ENCODE peak calls at places on chromosomes 4 and X, in five cellular contexts. M is NB4; R is activated CD4-positive, CD25-positive, alpha-beta regulatory T cell treated with anti-CD3 and anti-CD28 coated beads, Interleukin-2, amount 50 U/mL, for 72 hours; D is activated CD8-positive, alpha-beta memory T cell treated with anti-CD3 and anti-CD28 coated beads for 48 hours; I is NCI-H510A. G is an unnamed sample.

GRCh38 chr4:4659871-4660651 is 118.2 kb upstream of the STX18 start:
- DNase-seq in I (no peak), M (peak), D (no peak), R (no peak), G (no peak)

GRCh38 chr4:177235026-177235425 is 74.6 kb upstream of the NEIL3 start:
- DNase-seq in M (no peak), R (no peak), D (no peak), I (no peak), G (no peak)

GRCh38 chr4:66294626-66295025 is 624.3 kb upstream of the EPHA5 start:
- DNase-seq in I (no peak), D (no peak), R (no peak), M (no peak), G (no peak)

GRCh38 chr4:41258783-41259182 is 2.1 kb downstream of the UCHL1 start:
- DNase-seq in M (peak), I (peak), D (no peak), R (no peak), G (peak)

GRCh38 chr4:108247511-108248088 is 78.9 kb upstream of the LEF1 start:
- DNase-seq in M (no peak), R (no peak), I (peak), D (no peak), G (peak)

GRCh38 chr4:177125656-177126055 is 184.0 kb upstream of the NEIL3 start:
- DNase-seq in M (no peak), R (no peak), I (no peak), D (no peak), G (no peak)

GRCh38 chrX:27966955-27967354 is 14.3 kb downstream of the DCAF8L1 start:
- DNase-seq in D (no peak), M (no peak), I (no peak), R (no peak), G (peak)

GRCh38 chr4:166091146-166091545 is 218.1 kb downstream of the TLL1 start:
- DNase-seq in D (no peak), I (no peak), R (no peak), M (no peak), G (peak)

GRCh38 chr4:17324431-17324830 is 187.5 kb downstream of the QDPR start:
- DNase-seq in D (peak), I (no peak), R (peak), M (peak), G (peak)

GRCh38 chrX:19372170-19373033 is 28.7 kb downstream of the PDHA1 start:
- DNase-seq in D (peak), R (peak), I (peak), M (peak), G (peak)

GRCh38 chr4:158172196-158172557 is 648 bp downstream of the GASK1B start:
- DNase-seq in R (no peak), I (no peak), M (no peak), D (no peak), G (no peak)

GRCh38 chr4:23876418-23877089 is 13.3 kb downstream of the PPARGC1A start:
- DNase-seq in D (no peak), M (peak), R (no peak), I (no peak), G (no peak)

GRCh38 chr4:185587444-185588161 is 52.3 kb upstream of the PDLIM3 start:
- DNase-seq in R (peak), D (peak), M (no peak), I (no peak), G (no peak)

GRCh38 chr4:52200339-52200725 is 149.2 kb downstream of the SPATA18 start:
- DNase-seq in R (no peak), I (no peak), M (no peak), D (no peak), G (no peak)

GRCh38 chrX:68945603-68946228 is 116.9 kb downstream of the EFNB1 start:
- DNase-seq in R (no peak), I (no peak), D (no peak), M (peak), G (no peak)

GRCh38 chr4:100742045-100742444 is 224.2 kb upstream of the EMCN start:
- DNase-seq in D (no peak), I (no peak), M (peak), R (no peak), G (no peak)

GRCh38 chr4:123603165-123603564 is 206.6 kb downstream of the SPRY1 start:
- DNase-seq in I (no peak), M (peak), R (no peak), D (no peak), G (no peak)

GRCh38 chrX:110836982-110837381 is 41.4 kb upstream of the CHRDL1 start:
- DNase-seq in I (no peak), M (no peak), D (no peak), R (no peak), G (no peak)

GRCh38 chrX:153773741-153774575 is 6.9 kb upstream of the SRPK3 start:
- DNase-seq in I (no peak), R (no peak), D (no peak), M (no peak), G (no peak)

GRCh38 chr4:189022441-189023035 is 883.3 kb downstream of the TRIML1 start:
- DNase-seq in I (no peak), M (no peak), D (no peak), R (no peak), G (no peak)

GRCh38 chr4:15054546-15054945 is 52.3 kb downstream of the CPEB2 start:
- DNase-seq in R (no peak), M (no peak), I (no peak), D (no peak), G (no peak)

GRCh38 chr4:25908491-25908901 is 5.5 kb upstream of the SMIM20 start:
- DNase-seq in I (no peak), R (no peak), D (no peak), M (no peak), G (no peak)